ENCODE peak calls at places on chromosomes 2 and 18, in ten cellular contexts. Y is sigmoid colon; P is breast epithelium; M is mammary epithelial cell; W is heart right ventricle; G is psoas muscle; F is SJSA1; T is OCI-LY7; R is colonic mucosa; U is naive thymus-derived CD4-positive, alpha-beta T cell. E is an unnamed sample. For H3K4me1, the result is how much of the 10 kb centered on the place peaks cover.

GRCh38 chr18:2337552-2338141 is 233.7 kb downstream of the METTL4 start:
- DNase-seq in G (no peak), P (no peak), Y (no peak), W (peak), F (no peak), T (peak), U (peak), M (peak), R (peak), E (peak)

GRCh38 chr18:36772339-36772738 is 56.5 kb downstream of the TPGS2 start:
- DNase-seq in F (no peak), R (no peak), Y (no peak), M (no peak), G (no peak), T (no peak), P (no peak), U (no peak), W (no peak), E (no peak)

GRCh38 chr2:204354442-204354856 is 190.8 kb upstream of the PARD3B start:
- DNase-seq in G (no peak), W (no peak), P (no peak), F (no peak), U (no peak), M (no peak), T (no peak), R (no peak), Y (no peak), E (no peak)

GRCh38 chr2:238231251-238231793 is 8.5 kb downstream of the HES6 start:
- DNase-seq in W (peak), Y (peak), M (peak), G (peak), P (peak), U (peak), R (peak), T (no peak), F (no peak), E (no peak)

GRCh38 chr18:79326413-79327198 is 69.1 kb upstream of the NFATC1 start:
- DNase-seq in Y (no peak), W (no peak), U (no peak), F (no peak), R (no peak), P (no peak), M (no peak), G (no peak), T (no peak), E (no peak)

GRCh38 chr2:84969511-84970265 is 1.3 kb upstream of the KCMF1 start:
- DNase-seq in Y (peak), W (no peak), P (no peak), G (no peak), T (peak), M (no peak), U (peak), F (no peak), R (peak), E (no peak)

GRCh38 chr18:10094154-10094553 is 180.3 kb downstream of the VAPA start:
- DNase-seq in F (no peak), Y (no peak), P (no peak), R (no peak), T (no peak), G (no peak), W (no peak), M (peak), U (no peak), E (no peak)

GRCh38 chr2:437772-438393 is 150.0 kb upstream of the ALKAL2 start:
- DNase-seq in U (peak), F (no peak), W (no peak), P (peak), R (peak), G (no peak), Y (no peak), T (peak), M (no peak), E (no peak)

GRCh38 chr2:126874961-126875360 is 23.7 kb upstream of the TEX51 start:
- DNase-seq in G (no peak), M (no peak), R (no peak), F (peak), Y (no peak), P (no peak), T (no peak), W (no peak), U (no peak), E (no peak)

GRCh38 chr2:205733648-205734047 is 51.3 kb downstream of the NRP2 start:
- DNase-seq in U (no peak), W (no peak), P (no peak), Y (no peak), T (no peak), G (no peak), F (no peak), M (no peak), R (no peak), E (no peak)

GRCh38 chr2:8860239-8860638 is 22.8 kb upstream of the KIDINS220 start:
- DNase-seq in F (no peak), M (peak), U (no peak), W (no peak), Y (no peak), G (no peak), T (no peak), R (no peak), P (no peak), E (no peak)

GRCh38 chr18:46155652-46156051 is 51.5 kb downstream of the HAUS1 start:
- DNase-seq in T (no peak), M (peak), W (no peak), Y (no peak), U (peak), R (no peak), F (peak), G (no peak), P (no peak), E (no peak)

GRCh38 chr2:177645241-177645640 is 252.7 kb downstream of the AGPS start:
- DNase-seq in F (no peak), G (no peak), U (no peak), R (no peak), Y (no peak), M (no peak), W (no peak), T (no peak), P (no peak), E (no peak)

GRCh38 chr2:46434851-46435273 is 44.5 kb upstream of the TMEM247 start:
- DNase-seq in W (no peak), T (no peak), R (no peak), G (no peak), P (no peak), Y (no peak), F (no peak), U (no peak), M (peak), E (no peak)

GRCh38 chr2:222424729-222425671 is 657 bp downstream of the SGPP2 start:
- DNase-seq in T (no peak), U (no peak), W (no peak), Y (no peak), P (no peak), F (no peak), G (peak), M (no peak), R (peak), E (no peak)

GRCh38 chr18:27769152-27769551 is 407.8 kb downstream of the CDH2 start:
- DNase-seq in U (no peak), T (no peak), P (no peak), M (no peak), F (no peak), W (no peak), R (no peak), G (no peak), Y (no peak), E (no peak)

GRCh38 chr2:68475110-68475509 is 7.7 kb downstream of the APLF start:
- DNase-seq in Y (no peak), F (no peak), R (no peak), G (no peak), U (no peak), M (peak), W (no peak), T (no peak), P (no peak), E (no peak)

GRCh38 chr2:238692562-238692961 is 155.3 kb upstream of the TWIST2 start:
- DNase-seq in U (no peak), M (no peak), Y (no peak), W (no peak), T (no peak), P (no peak), F (no peak), R (no peak), G (no peak), E (no peak)

GRCh38 chr2:224442092-224442999 is 40.4 kb upstream of the FAM124B start:
- DNase-seq in U (no peak), R (peak), G (peak), Y (no peak), M (no peak), W (no peak), T (no peak), F (peak), P (no peak), E (no peak)

GRCh38 chr2:138877421-138877820 is 97.2 kb upstream of the NXPH2 start:
- DNase-seq in T (no peak), P (no peak), F (no peak), M (peak), G (no peak), U (no peak), W (no peak), R (no peak), Y (no peak), E (no peak)

GRCh38 chr2:234288974-234289455 is 207.9 kb downstream of the ARL4C start:
- DNase-seq in G (peak), P (peak), Y (peak), T (peak), U (peak), F (peak), M (peak), R (peak), W (peak), E (peak)

GRCh38 chr2:240816584-240817495 is 3.2 kb downstream of the KIF1A start:
- DNase-seq in M (no peak), G (no peak), U (no peak), Y (peak), P (no peak), F (peak), W (no peak), T (no peak), R (no peak), E (no peak)

GRCh38 chr2:177806025-177806424 is 266.6 kb downstream of the PDE11A start:
- DNase-seq in W (no peak), R (no peak), U (no peak), G (no peak), T (no peak), M (no peak), P (no peak), F (no peak), Y (no peak), E (no peak)

GRCh38 chr2:131641414-131642206 is 113.9 kb downstream of the CCDC74A start:
- DNase-seq in M (no peak), W (no peak), R (no peak), F (no peak), U (no peak), T (no peak), P (no peak), G (no peak), Y (no peak), E (no peak)

GRCh38 chr18:50507120-50507590 is 52.7 kb upstream of the MAPK4 start:
- DNase-seq in T (peak), P (peak), U (no peak), W (peak), Y (peak), F (no peak), R (no peak), M (peak), G (peak), E (peak)

GRCh38 chr2:28338754-28339325 is 53.8 kb upstream of the FOSL2 start:
- DNase-seq in T (no peak), M (no peak), U (no peak), R (no peak), Y (peak), P (no peak), G (peak), F (no peak), W (no peak), E (no peak)

GRCh38 chr2:17646096-17646554 is 105.6 kb downstream of the VSNL1 start:
- DNase-seq in Y (no peak), M (peak), P (peak), G (no peak), R (peak), W (peak), U (no peak), T (peak), F (peak), E (peak)

GRCh38 chr2:172440795-172441194 is 13.4 kb downstream of the ITGA6 start:
- DNase-seq in G (no peak), P (no peak), T (no peak), W (no peak), M (no peak), Y (no peak), R (no peak), U (no peak), F (no peak), E (no peak)

GRCh38 chr2:40406485-40407289 is 45.2 kb downstream of the SLC8A1 start:
- DNase-seq in Y (no peak), M (no peak), R (no peak), P (no peak), U (no peak), T (no peak), F (no peak), G (no peak), W (no peak), E (no peak)

GRCh38 chr2:40403233-40403841 is 48.6 kb downstream of the SLC8A1 start:
- DNase-seq in U (no peak), M (peak), F (no peak), G (no peak), R (no peak), P (no peak), Y (no peak), W (no peak), T (no peak), E (no peak)

GRCh38 chr2:40401896-40402295 is 50.0 kb downstream of the SLC8A1 start:
- DNase-seq in W (no peak), U (no peak), M (peak), R (no peak), F (peak), G (no peak), P (no peak), Y (no peak), T (no peak), E (no peak)

GRCh38 chr2:40405440-40405839 is 46.5 kb downstream of the SLC8A1 start:
- DNase-seq in R (no peak), U (no peak), G (no peak), F (no peak), M (no peak), W (no peak), T (no peak), P (no peak), Y (no peak), E (no peak)

GRCh38 chr2:40404500-40404899 is 47.4 kb downstream of the SLC8A1 start:
- DNase-seq in F (no peak), Y (no peak), R (no peak), T (no peak), W (no peak), U (no peak), G (no peak), P (no peak), M (no peak), E (no peak)
- H3K4me1 ChIP-seq in F (under half), Y (half or more), R (under half), T (under half), W (under half), U (under half), G (under half), P (under half), M (half or more), E (under half)

DNA sequence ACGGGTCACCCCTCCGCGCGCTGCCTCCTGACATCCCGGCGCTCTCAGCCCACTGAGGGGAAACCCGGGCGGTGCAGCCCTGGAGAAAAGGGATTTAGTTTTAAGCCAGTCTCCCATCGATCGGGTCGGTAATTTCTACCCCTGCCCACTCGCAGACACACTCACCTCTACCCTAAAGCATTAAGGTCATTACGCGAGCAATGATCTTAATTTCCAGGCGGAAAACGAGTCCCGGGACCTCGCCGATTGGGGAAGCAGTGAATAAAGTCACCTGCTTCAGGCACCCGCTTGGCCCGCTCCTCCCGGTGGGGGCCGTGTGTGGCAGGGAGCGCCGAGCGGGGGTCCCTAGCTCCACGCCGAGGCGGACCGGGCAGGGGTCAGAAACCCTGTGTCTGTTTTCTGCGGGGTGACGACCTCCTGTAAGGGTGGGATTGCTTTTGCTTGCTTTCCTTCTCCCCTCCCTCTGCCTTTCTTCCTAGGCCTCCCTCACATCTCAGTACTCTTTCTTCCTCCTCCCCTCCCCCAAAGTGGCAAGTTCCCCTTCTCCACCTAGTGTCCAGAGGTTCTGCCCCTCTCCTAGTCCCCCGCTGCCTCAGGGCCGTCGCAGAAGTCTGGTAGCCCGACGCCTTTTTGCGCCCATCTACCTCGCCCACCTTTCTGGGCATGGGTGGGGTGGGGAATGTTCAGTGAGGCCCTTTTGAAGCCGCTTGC is 142.6 kb downstream of the MEIS1 start:
- DNase-seq in G (peak), R (no peak), Y (peak), W (no peak), M (no peak), P (no peak), U (no peak), F (no peak), T (no peak), E (no peak)
- H3K4me3 ChIP-seq in G (peak), R (peak), Y (peak), W (peak), M (peak), P (peak), U (no peak), F (no peak), T (no peak), E (peak)

DNA sequence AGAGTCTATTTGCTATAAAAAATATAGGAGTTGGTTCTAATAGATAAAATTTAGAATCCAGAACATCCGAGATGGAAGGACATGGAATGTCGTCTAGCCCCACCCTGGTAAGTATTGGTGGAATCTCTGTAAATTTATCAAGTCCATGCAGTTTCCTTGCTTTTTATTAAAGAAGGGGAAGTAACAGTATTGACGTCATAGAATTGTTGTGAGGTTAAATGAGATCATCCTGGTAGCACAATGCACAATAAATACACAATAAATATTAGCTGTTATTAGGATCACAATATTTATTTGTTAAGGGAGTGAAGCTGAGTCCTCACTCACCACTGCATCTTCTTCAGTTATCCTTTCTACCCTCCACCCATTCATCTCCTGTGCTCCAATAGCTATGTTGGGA is 16.7 kb upstream of the TMEM177 start:
- DNase-seq in M (no peak), U (no peak), T (no peak), P (no peak), G (no peak), R (no peak), Y (no peak), F (no peak), W (no peak), E (no peak)
- H3K27ac ChIP-seq in M (no peak), U (no peak), T (no peak), P (no peak), G (no peak), R (no peak), Y (no peak), F (no peak), W (no peak), E (no peak)

DNA sequence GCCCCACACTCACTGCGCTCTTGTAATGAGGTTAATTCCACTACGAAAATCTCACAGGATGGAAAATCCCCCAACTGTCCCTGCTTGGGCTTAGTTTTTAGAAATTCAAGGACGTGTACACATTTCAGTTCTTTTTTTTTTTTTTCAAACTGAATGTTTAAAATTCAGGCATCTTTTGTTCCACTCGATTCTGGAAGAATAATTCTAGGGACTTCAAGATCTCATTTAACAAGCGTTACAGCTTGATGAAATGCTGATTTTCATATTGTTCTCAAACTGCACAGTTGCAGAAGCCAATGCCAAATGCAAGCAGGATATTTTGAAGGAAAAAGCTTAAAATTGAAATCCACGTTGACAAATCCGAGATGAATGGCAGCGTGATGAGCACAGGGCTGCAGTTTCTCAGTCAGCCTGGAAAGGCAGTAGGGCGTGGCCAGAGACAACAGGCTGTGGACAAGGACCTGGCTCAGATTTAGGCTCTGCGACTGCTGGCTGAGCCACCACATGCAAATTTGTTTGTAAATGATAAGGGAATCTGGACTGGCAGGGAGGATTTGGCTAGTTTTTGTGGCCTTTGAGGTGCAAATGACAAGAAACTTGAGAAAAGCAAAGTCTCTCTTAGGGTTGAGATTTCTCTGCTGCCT is 128.0 kb upstream of the MYCN start:
- DNase-seq in P (no peak), R (no peak), Y (no peak), U (no peak), F (no peak), M (no peak), W (no peak), G (no peak), T (no peak), E (no peak)
- H3K4me1 ChIP-seq in P (under half), R (under half), Y (under half), U (under half), F (under half), M (under half), W (under half), G (under half), T (under half), E (under half)

DNA sequence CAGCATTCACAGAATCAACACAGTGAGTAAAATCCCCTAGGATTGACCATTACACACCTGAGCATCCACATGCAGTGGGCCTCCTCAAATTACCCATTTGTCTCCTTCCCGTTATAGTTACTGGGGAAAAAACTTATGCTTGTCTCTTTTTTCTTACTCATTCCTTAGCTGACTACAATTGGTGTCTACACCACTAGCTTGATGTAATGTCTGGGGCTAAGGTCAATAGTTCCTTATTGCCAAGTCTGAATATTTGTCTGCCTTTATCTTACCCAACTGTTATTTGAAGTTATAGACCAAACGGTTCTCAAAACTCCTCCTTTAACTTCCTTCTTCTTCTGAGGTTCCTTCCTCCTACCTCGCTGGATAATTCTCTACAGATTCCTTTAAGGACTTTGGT is 41.9 kb upstream of the TMEM17 start:
- DNase-seq in P (no peak), M (no peak), F (no peak), W (no peak), R (no peak), G (no peak), U (no peak), Y (no peak), T (no peak), E (no peak)
- H3K4me3 ChIP-seq in P (no peak), M (no peak), F (no peak), W (no peak), R (no peak), G (no peak), U (no peak), Y (no peak), T (no peak), E (no peak)

DNA sequence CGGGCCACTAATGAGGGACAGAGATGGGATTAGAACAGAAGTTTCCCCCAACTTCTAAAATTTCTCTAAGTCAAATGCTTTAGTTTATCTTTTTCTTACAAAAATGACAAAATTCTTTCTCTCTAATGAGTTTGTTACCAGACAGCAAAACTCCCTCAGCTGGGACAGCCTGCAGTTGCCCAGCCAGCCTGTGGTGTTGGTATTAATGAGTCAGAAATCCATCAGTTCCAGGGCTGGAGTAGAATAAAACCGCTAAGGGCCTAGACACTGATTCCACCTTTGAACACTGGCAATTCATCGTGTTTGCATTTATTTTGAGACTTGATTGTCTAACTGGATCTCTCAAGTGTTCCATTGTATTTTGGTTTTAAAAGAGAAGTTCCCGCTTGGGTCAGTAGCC is 38.3 kb upstream of the SMAD2 start:
- DNase-seq in F (peak), T (no peak), G (no peak), U (no peak), P (no peak), W (no peak), M (no peak), R (no peak), Y (no peak), E (no peak)
- H3K27ac ChIP-seq in F (peak), T (no peak), G (no peak), U (no peak), P (no peak), W (no peak), M (no peak), R (no peak), Y (no peak), E (no peak)